ENCODE peak calls at places on chromosomes 7 and 10, in seven cellular contexts. U, R, G, E, X, H and F are unnamed samples.

GRCh38 chr7:50610521-50611277 is 45.5 kb upstream of the DDC start:
- DNase-seq in U (no peak), R (no peak), G (no peak), E (no peak), X (peak), H (peak), F (no peak)

GRCh38 chr7:137508437-137509175 is 165.1 kb upstream of the PTN start:
- DNase-seq in U (no peak), R (no peak), G (no peak), E (no peak), X (peak), H (peak), F (no peak)

GRCh38 chr7:122416316-122416925 is 111.9 kb upstream of the FEZF1 start:
- DNase-seq in U (no peak), R (no peak), G (no peak), E (no peak), X (peak), H (no peak), F (no peak)

GRCh38 chr10:83076443-83076842 is 1062.9 kb upstream of the GHITM start:
- DNase-seq in U (no peak), R (no peak), G (no peak), E (no peak), X (no peak), H (no peak), F (no peak)

GRCh38 chr10:112507988-112508387 is 61.0 kb downstream of the VTI1A start:
- DNase-seq in U (no peak), R (no peak), G (no peak), E (no peak), X (no peak), H (no peak), F (no peak)

GRCh38 chr7:15737586-15737985 is 51.1 kb upstream of the MEOX2 start:
- DNase-seq in U (no peak), R (no peak), G (no peak), E (no peak), X (peak), H (no peak), F (no peak)

GRCh38 chr10:23314835-23315239 is 29.8 kb downstream of the C10orf67 start:
- DNase-seq in U (peak), R (peak), G (peak), E (peak), X (peak), H (peak), F (peak)

GRCh38 chr10:102421645-102422585 is 1.3 kb downstream of the FBXL15 start:
- DNase-seq in U (peak), R (peak), G (no peak), E (peak), X (no peak), H (no peak), F (peak)

GRCh38 chr7:55591282-55591931 is 19.1 kb upstream of the VOPP1 start:
- DNase-seq in U (no peak), R (peak), G (no peak), E (no peak), X (no peak), H (no peak), F (no peak)

GRCh38 chr7:134648456-134648855 is 1.8 kb downstream of the BPGM start:
- DNase-seq in U (no peak), R (no peak), G (no peak), E (no peak), X (no peak), H (no peak), F (no peak)

GRCh38 chr7:113100091-113100723 is 13.6 kb upstream of the GPR85 start:
- DNase-seq in U (no peak), R (no peak), G (no peak), E (no peak), X (peak), H (no peak), F (no peak)

GRCh38 chr7:75762350-75762917 is 9.6 kb downstream of the CCL26 start:
- DNase-seq in U (peak), R (peak), G (no peak), E (peak), X (peak), H (no peak), F (no peak)

GRCh38 chr7:74514131-74514591 is 60.5 kb downstream of the GTF2IRD1 start:
- DNase-seq in U (no peak), R (no peak), G (no peak), E (no peak), X (no peak), H (no peak), F (no peak)

GRCh38 chr10:116159197-116159596 is 113.8 kb downstream of the GFRA1 start:
- DNase-seq in U (no peak), R (no peak), G (no peak), E (no peak), X (no peak), H (no peak), F (no peak)

GRCh38 chr7:102117743-102118142 is 168.9 kb upstream of the SH2B2 start:
- DNase-seq in U (no peak), R (no peak), G (no peak), E (no peak), X (peak), H (no peak), F (no peak)

GRCh38 chr7:143331179-143331825 is 15.4 kb downstream of the CLCN1 start:
- DNase-seq in U (no peak), R (no peak), G (no peak), E (peak), X (peak), H (peak), F (no peak)

GRCh38 chr7:23356726-23357125 is 57.6 kb downstream of the MALSU1 start:
- DNase-seq in U (no peak), R (no peak), G (no peak), E (no peak), X (peak), H (no peak), F (no peak)

GRCh38 chr10:110456523-110457091 is 41.1 kb upstream of the DUSP5 start:
- DNase-seq in U (no peak), R (no peak), G (no peak), E (peak), X (peak), H (peak), F (no peak)

GRCh38 chr7:83648464-83649241 is at the start of gene SEMA3E:
- DNase-seq in U (peak), R (no peak), G (no peak), E (peak), X (peak), H (no peak), F (no peak)

GRCh38 chr7:106590209-106590816 is 70.6 kb downstream of the CCDC71L start:
- DNase-seq in U (no peak), R (no peak), G (no peak), E (no peak), X (peak), H (no peak), F (no peak)

GRCh38 chr7:115087437-115087836 is 165.5 kb downstream of the MDFIC start:
- DNase-seq in U (no peak), R (no peak), G (no peak), E (peak), X (peak), H (no peak), F (peak)

GRCh38 chr7:131057015-131057518 is 270.6 kb upstream of the MKLN1 start:
- DNase-seq in U (no peak), R (peak), G (no peak), E (no peak), X (peak), H (no peak), F (no peak)

GRCh38 chr7:35386816-35387429 is 133.0 kb upstream of the TBX20 start:
- DNase-seq in U (no peak), R (no peak), G (no peak), E (no peak), X (no peak), H (no peak), F (no peak)

GRCh38 chr10:35194906-35195305 is 68.3 kb downstream of the CREM start:
- DNase-seq in U (no peak), R (no peak), G (no peak), E (no peak), X (peak), H (no peak), F (no peak)

GRCh38 chr7:41217306-41217705 is 485.6 kb downstream of the INHBA start:
- DNase-seq in U (no peak), R (no peak), G (no peak), E (no peak), X (no peak), H (no peak), F (no peak)

GRCh38 chr10:111084346-111085255 is 7.8 kb downstream of the ADRA2A start:
- DNase-seq in U (no peak), R (no peak), G (no peak), E (no peak), X (no peak), H (no peak), F (no peak)

GRCh38 chr7:108099650-108100049 is 30.5 kb downstream of the LAMB4 start:
- DNase-seq in U (no peak), R (no peak), G (no peak), E (no peak), X (no peak), H (no peak), F (no peak)

GRCh38 chr7:105224884-105225651 is 163.7 kb downstream of the SRPK2 start:
- DNase-seq in U (no peak), R (peak), G (no peak), E (peak), X (peak), H (peak), F (no peak)

GRCh38 chr10:48357631-48358030 is 51.2 kb downstream of the MAPK8 start:
- DNase-seq in U (no peak), R (no peak), G (no peak), E (no peak), X (no peak), H (no peak), F (no peak)

GRCh38 chr7:29360633-29361625 is 166.4 kb downstream of the CHN2 start:
- DNase-seq in U (no peak), R (no peak), G (no peak), E (no peak), X (no peak), H (no peak), F (no peak)

GRCh38 chr7:128848289-128849155 is 14.1 kb upstream of the ATP6V1F start:
- DNase-seq in U (no peak), R (no peak), G (no peak), E (no peak), X (no peak), H (no peak), F (no peak)

GRCh38 chr10:1578392-1579140 is 158.8 kb downstream of the ADARB2 start:
- DNase-seq in U (no peak), R (no peak), G (no peak), E (no peak), X (no peak), H (no peak), F (no peak)

GRCh38 chr7:75881436-75882095 is 2.7 kb downstream of the RHBDD2 start:
- DNase-seq in U (peak), R (no peak), G (no peak), E (no peak), X (peak), H (no peak), F (no peak)

GRCh38 chr7:21476429-21476828 is 48.5 kb downstream of the SP4 start:
- DNase-seq in U (no peak), R (no peak), G (no peak), E (no peak), X (no peak), H (no peak), F (no peak)

GRCh38 chr7:21086688-21087087 is 300.0 kb upstream of the SP8 start:
- DNase-seq in U (no peak), R (no peak), G (no peak), E (peak), X (no peak), H (no peak), F (no peak)

DNA sequence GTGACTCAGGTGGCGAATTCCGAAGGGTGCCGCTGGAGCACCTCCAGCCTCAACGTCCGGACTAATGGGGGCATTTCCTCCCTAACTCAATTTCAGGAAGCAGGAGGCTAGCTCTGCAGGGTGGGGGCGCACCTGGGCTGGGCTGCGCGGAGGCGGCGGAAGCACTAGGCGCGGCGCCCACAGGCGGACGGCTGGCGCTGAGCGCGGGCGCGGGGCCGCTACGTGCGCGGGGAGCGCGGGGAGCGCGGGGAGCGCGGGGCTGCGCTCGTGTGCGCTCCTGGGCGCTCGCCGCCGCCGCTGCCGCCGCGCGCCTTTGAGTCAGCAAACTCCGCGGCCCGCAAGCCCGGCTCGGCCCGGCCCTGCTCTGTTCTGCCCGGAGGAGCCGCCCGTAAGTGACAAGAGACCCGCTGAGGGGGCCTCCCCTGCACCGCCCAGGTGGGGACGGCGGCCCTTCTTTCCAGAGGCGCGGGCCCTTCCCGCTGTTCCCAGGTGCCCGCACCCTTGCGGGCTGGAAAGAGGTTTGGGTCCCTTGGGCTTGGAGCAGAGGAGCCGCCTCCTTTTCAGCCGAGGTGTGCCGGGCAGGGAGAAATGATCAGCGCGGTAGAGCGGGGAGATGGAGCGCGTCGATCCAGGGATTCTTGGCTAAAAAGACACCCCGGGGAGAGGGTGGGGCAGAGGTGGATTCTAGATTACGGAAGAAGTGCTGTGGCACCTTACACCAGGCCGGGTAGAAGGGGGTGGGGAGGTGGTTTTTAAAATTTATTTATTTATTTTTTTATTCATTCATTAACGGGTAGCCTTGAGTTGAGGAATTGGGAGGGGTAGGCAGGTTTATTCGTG is at the start of gene SNX10:
- DNase-seq in U (peak), R (peak), G (peak), E (peak), X (no peak), H (no peak), F (peak)
- TF ChIP-seq CTCF in U (peak), R (peak), G (peak), E (peak), X (no peak), H (peak), F (peak)

GRCh38 chr10:119139464-119140067 is 25.9 kb downstream of the SFXN4 start:
- DNase-seq in U (peak), R (peak), G (peak), E (peak), X (peak), H (no peak), F (peak)
- TF ChIP-seq CTCF in U (peak), R (peak), G (peak), E (no peak), X (peak), H (peak), F (peak)

GRCh38 chr7:97971990-97972943 is 17.7 kb downstream of the OCM2 start:
- DNase-seq in U (peak), R (peak), G (peak), E (peak), X (peak), H (no peak), F (peak)
- TF ChIP-seq CTCF in U (peak), R (peak), G (peak), E (no peak), X (peak), H (peak), F (no peak)

GRCh38 chr10:132232553-132232949 is 45.8 kb downstream of the DPYSL4 start:
- DNase-seq in U (no peak), R (no peak), G (no peak), E (no peak), X (no peak), H (no peak), F (peak)
- TF ChIP-seq CTCF in U (no peak), R (no peak), G (no peak), E (no peak), X (no peak), H (peak), F (no peak)

DNA sequence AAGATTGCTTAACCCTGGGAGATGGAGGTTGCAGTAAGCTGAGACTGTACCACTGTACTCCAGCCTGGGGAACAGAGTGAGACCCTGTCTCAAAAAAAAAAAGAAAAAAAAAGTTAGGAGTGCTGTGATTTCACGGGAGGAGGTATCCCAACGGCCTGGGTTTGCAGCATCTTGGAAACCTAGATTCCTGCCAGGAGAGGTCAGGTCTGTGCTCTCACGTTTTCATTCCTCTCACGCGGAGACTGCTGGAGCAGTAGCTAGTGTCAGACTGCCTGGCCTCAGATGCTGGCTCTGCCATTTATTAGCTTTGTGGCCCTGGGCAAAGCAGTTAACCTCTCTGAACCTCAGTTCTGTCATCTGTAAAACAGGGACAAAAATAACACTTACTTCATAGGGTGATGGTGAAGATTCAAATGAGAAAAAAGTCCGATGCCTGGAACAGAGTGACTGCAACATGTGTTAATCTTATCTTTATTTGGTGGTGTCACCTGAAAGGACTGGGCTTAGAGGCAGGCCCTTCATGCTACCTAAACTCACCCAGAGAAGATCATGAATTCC is 94.9 kb downstream of the GAD2 start:
- DNase-seq in U (peak), R (no peak), G (no peak), E (no peak), X (no peak), H (no peak), F (no peak)
- TF ChIP-seq CTCF in U (peak), R (no peak), G (peak), E (no peak), X (no peak), H (no peak), F (no peak)

GRCh38 chr10:43352951-43353350 is 18.5 kb upstream of the FXYD4 start:
- DNase-seq in U (no peak), R (no peak), G (no peak), E (no peak), X (no peak), H (no peak), F (no peak)
- TF ChIP-seq CTCF in U (no peak), R (no peak), G (no peak), E (no peak), X (no peak), H (peak), F (no peak)

DNA sequence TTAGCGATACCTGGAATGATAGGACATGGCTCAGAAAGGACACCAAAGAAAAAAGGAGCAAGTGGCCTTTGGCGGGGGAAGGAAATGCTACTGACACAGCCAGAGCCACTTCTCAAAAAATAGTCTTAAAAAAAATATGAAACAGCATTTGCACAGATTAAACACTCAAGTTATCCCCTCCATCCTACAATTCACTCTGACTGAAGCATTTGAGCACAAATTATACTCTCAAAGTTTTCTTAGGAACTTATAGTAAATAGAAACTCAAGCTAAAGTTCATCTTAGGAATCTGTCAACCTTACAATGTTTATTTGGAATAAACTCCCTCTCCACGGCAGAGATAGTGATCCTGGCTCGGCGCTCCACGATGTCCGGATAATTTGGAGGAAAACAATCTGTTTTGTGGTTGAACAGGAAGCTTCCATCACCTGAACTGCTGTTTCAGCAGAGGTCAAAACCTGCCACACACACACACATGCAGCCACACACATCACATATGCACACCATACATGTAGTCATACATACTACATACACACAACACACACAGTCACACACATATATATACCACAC is 79.8 kb downstream of the C7orf25 start:
- DNase-seq in U (no peak), R (no peak), G (no peak), E (no peak), X (no peak), H (no peak), F (no peak)
- TF ChIP-seq CTCF in U (no peak), R (no peak), G (no peak), E (no peak), X (no peak), H (no peak), F (no peak)

GRCh38 chr7:68425377-68425776 is 1172.9 kb upstream of the AUTS2 start:
- DNase-seq in U (no peak), R (no peak), G (no peak), E (no peak), X (peak), H (no peak), F (no peak)
- TF ChIP-seq CTCF in U (peak), R (no peak), G (no peak), E (no peak), X (peak), H (no peak), F (no peak)

DNA sequence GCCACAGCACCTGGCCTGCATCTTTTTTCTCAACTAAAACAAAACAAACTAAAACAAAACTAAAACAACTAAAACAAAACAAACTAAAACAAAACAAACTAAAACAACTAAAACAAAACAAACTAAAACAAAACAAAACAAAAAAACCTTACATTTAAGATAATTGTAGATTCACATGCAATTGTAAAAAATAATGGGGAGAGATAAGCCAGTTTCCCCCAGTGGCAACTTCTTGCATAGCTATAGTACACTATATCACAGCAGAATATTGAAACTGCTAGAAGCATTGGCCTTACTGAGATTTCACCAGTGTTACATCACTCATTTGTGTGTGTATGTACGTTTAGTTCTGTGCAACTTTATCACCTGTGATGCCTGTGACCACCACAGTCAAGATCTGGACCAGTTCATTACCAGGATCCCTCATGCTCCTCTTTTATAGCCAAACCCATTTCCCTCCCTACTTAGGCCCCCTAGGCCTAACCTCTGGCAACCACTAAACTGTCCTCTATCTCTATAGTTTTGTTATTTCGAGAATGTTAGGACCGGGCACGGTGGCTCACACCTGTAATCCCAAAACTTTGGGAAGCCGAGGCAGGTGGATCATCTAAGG is 9.3 kb downstream of the FXYD4 start:
- DNase-seq in U (no peak), R (no peak), G (no peak), E (no peak), X (peak), H (no peak), F (no peak)
- TF ChIP-seq CTCF in U (peak), R (no peak), G (no peak), E (no peak), X (peak), H (no peak), F (no peak)

GRCh38 chr7:47100815-47101435 is 481.0 kb downstream of the TNS3 start:
- DNase-seq in U (peak), R (no peak), G (no peak), E (peak), X (peak), H (no peak), F (peak)
- TF ChIP-seq CTCF in U (peak), R (peak), G (peak), E (peak), X (peak), H (peak), F (peak)